ENCODE peak calls at places on chromosomes 11 and 22, in four cellular contexts. N is posterior cingulate gyrus, L is T-helper 17 cell, K is NCI-H524. S is an unnamed sample.
A peak's percentile ranks its signal among the peaks of the same experiment; 100 is the strongest.

GRCh38 chr11:11577246-11577855 is 44.5 kb downstream of the GALNT18 start:
- DNase-seq in N (no peak), K (no peak), L (no peak), S (peak; percentile 14)

GRCh38 chr22:19082101-19082500 is 40.1 kb downstream of the DGCR2 start:
- DNase-seq in L (no peak), N (no peak), K (no peak), S (no peak)

GRCh38 chr11:44621140-44621681 is 55.7 kb downstream of the CD82 start:
- DNase-seq in K (peak; percentile 72), L (peak; percentile 56), N (peak; percentile 95), S (peak; percentile 64)

GRCh38 chr11:134502153-134502550 is 90.1 kb upstream of the B3GAT1 start:
- DNase-seq in L (no peak), N (no peak), K (no peak), S (no peak)

GRCh38 chr11:85947431-85948272 is 92.5 kb downstream of the CCDC83 start:
- DNase-seq in K (no peak), N (no peak), L (no peak), S (no peak)

GRCh38 chr11:17822021-17822781 is 87.6 kb downstream of the KCNC1 start:
- DNase-seq in K (no peak), L (no peak), N (no peak), S (no peak)

GRCh38 chr11:93542753-93543246 is 391 bp downstream of the SMCO4 start:
- DNase-seq in K (no peak), N (no peak), L (no peak), S (no peak)

GRCh38 chr11:75350743-75351540 is 519 bp downstream of the ARRB1 start:
- DNase-seq in N (peak; percentile 92), L (no peak), K (peak; percentile 56), S (no peak)

GRCh38 chr22:23391022-23391421 is 189.1 kb downstream of the IGLL1 start:
- DNase-seq in N (peak; percentile 75), L (no peak), K (no peak), S (no peak)

GRCh38 chr11:70317576-70318305 is 47.3 kb downstream of the PPFIA1 start:
- DNase-seq in N (no peak), L (no peak), K (no peak), S (no peak)

GRCh38 chr11:35138949-35139881 is at the start of gene CD44:
- DNase-seq in L (peak; percentile 66), N (peak; percentile 82), K (peak; percentile 38), S (no peak)

GRCh38 chr22:40666151-40666848 is 13.0 kb upstream of the MCHR1 start:
- DNase-seq in L (no peak), N (no peak), K (peak; percentile 93), S (no peak)

GRCh38 chr22:17787159-17788022 is 13.1 kb upstream of the BID start:
- DNase-seq in L (no peak), N (no peak), K (no peak), S (no peak)

GRCh38 chr11:60924110-60924905 is at the start of gene TMEM132A:
- DNase-seq in N (peak; percentile 98), L (no peak), K (peak; percentile 67), S (no peak)

GRCh38 chr22:50525991-50526848 is 822 bp upstream of the SCO2 start:
- DNase-seq in L (peak; percentile 83), N (peak; percentile 94), K (peak; percentile 74), S (no peak)

GRCh38 chr22:28829358-28830181 is 29.2 kb upstream of the XBP1 start:
- DNase-seq in L (peak; percentile 50), K (peak; percentile 70), N (peak; percentile 90), S (no peak)

GRCh38 chr22:39362932-39363331 is 13.1 kb downstream of the SYNGR1 start:
- DNase-seq in K (no peak), N (peak; percentile 54), L (no peak), S (no peak)

GRCh38 chr11:34492806-34493414 is 20.7 kb downstream of the ELF5 start:
- DNase-seq in K (peak; percentile 65), L (no peak), N (no peak), S (no peak)

GRCh38 chr11:76814414-76814813 is 31.3 kb downstream of the TSKU start:
- DNase-seq in N (no peak), K (no peak), L (no peak), S (no peak)

GRCh38 chr11:31782243-31782642 is 28.9 kb downstream of the PAX6 start:
- DNase-seq in N (no peak), L (no peak), K (no peak), S (no peak)

GRCh38 chr22:27682438-27682837 is 119.1 kb downstream of the MN1 start:
- DNase-seq in L (no peak), K (no peak), N (no peak), S (no peak)

GRCh38 chr11:8262552-8263108 is 1.0 kb downstream of the LMO1 start:
- DNase-seq in L (no peak), K (peak; percentile 29), N (peak; percentile 89), S (no peak)

GRCh38 chr11:763073-763463 is 14.2 kb downstream of the GATD1 start:
- DNase-seq in L (no peak), K (no peak), N (no peak), S (no peak)

GRCh38 chr11:121406291-121406690 is 45.8 kb upstream of the SORL1 start:
- DNase-seq in N (no peak), K (no peak), L (no peak), S (no peak)

GRCh38 chr11:60377737-60378136 is 595 bp upstream of the MS4A7 start:
- DNase-seq in L (no peak), N (no peak), K (no peak), S (no peak)

GRCh38 chr11:15667127-15667725 is 552.5 kb downstream of the INSC start:
- DNase-seq in L (no peak), K (no peak), N (no peak), S (peak; percentile 27)

S was measured in vagina.